ENCODE peak calls at places on chromosomes 4 and X, in four cellular contexts. A is HepG2, G is K562, Q is GM12878. D is an unnamed sample.

GRCh38 chrX:119010491-119010890 is 36.1 kb downstream of the LONRF3 start:
- DNase-seq in G (no peak), A (no peak), Q (no peak), D (no peak)

GRCh38 chr4:74112399-74113090 is 13.6 kb upstream of the CXCL2 start:
- DNase-seq in A (no peak), Q (no peak), G (no peak), D (no peak)

GRCh38 chrX:32045149-32045548 is 973.3 kb upstream of the FTHL17 start:
- DNase-seq in A (no peak), G (no peak), Q (no peak), D (no peak)

GRCh38 chrX:45842916-45843315 is 642.2 kb upstream of the DIPK2B start:
- DNase-seq in G (no peak), A (no peak), Q (no peak), D (no peak)

GRCh38 chrX:39427492-39428289 is 626.4 kb downstream of the MID1IP1 start:
- DNase-seq in A (no peak), G (no peak), Q (no peak), D (no peak)

GRCh38 chr4:8558080-8558960 is 21.9 kb upstream of the GPR78 start:
- DNase-seq in Q (no peak), A (no peak), G (no peak), D (no peak)

GRCh38 chrX:54675762-54676161 is 122.3 kb downstream of the ITIH6 start:
- DNase-seq in A (no peak), G (no peak), Q (no peak), D (no peak)

GRCh38 chr4:182809417-182810102 is 107.6 kb downstream of the DCTD start:
- DNase-seq in Q (no peak), G (no peak), A (peak), D (peak)

GRCh38 chr4:149831656-149832208 is 16.1 kb upstream of the IQCM start:
- DNase-seq in G (no peak), Q (no peak), A (no peak), D (no peak)

GRCh38 chrX:108090474-108091265 is 672 bp downstream of the PSMD10 start:
- DNase-seq in G (no peak), Q (no peak), A (peak), D (no peak)

GRCh38 chr4:154527308-154527707 is 22.9 kb downstream of the PLRG1 start:
- DNase-seq in G (no peak), Q (no peak), A (no peak), D (no peak)

GRCh38 chrX:69387559-69388487 is 116.3 kb upstream of the NALF2 start:
- DNase-seq in Q (no peak), G (peak), A (peak), D (peak)

GRCh38 chr4:89528525-89529133 is 221.0 kb upstream of the GPRIN3 start:
- DNase-seq in A (no peak), Q (no peak), G (no peak), D (no peak)

GRCh38 chr4:23614284-23614892 is 275.5 kb downstream of the PPARGC1A start:
- DNase-seq in G (peak), Q (no peak), A (peak), D (no peak)

GRCh38 chr4:172975651-172976229 is 192.9 kb upstream of the GALNT7 start:
- DNase-seq in Q (no peak), A (no peak), G (peak), D (peak)

GRCh38 chrX:1657367-1658082 is 42.7 kb downstream of the ASMT start:
- DNase-seq in Q (peak), G (no peak), A (no peak), D (no peak)

GRCh38 chrX:74902806-74903205 is 22.4 kb downstream of the NEXMIF start:
- DNase-seq in Q (no peak), G (no peak), A (no peak), D (no peak)

GRCh38 chrX:102712967-102713677 is 874 bp downstream of the GPRASP2 start:
- DNase-seq in Q (no peak), G (peak), A (no peak), D (peak)

GRCh38 chr4:12265554-12265953 is 836.9 kb upstream of the HS3ST1 start:
- DNase-seq in A (no peak), G (no peak), Q (no peak), D (no peak)

DNA sequence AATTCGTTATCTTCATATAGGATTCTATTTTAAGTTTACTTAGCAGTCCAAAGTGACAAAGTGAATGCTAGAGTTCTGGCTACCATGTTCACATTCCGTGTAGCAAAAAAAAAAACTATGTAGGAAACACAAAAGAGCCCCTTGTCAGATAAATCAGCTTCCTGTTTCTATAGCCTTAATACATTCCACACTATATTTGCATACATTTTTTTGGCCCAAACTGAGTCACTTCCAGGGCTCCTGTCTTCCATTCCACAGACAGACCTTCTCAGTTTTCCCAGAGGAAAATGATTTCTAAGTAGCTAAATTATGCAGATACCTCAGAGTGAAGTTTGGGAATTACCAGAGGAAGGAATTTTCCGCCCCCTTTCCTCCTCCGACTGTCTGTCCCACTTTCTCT is 841.9 kb upstream of the HS3ST1 start:
- DNase-seq in Q (no peak), G (no peak), A (no peak), D (no peak)
- TF ChIP-seq NR2C2 in Q (no peak), G (no peak), A (no peak), D (no peak)

DNA sequence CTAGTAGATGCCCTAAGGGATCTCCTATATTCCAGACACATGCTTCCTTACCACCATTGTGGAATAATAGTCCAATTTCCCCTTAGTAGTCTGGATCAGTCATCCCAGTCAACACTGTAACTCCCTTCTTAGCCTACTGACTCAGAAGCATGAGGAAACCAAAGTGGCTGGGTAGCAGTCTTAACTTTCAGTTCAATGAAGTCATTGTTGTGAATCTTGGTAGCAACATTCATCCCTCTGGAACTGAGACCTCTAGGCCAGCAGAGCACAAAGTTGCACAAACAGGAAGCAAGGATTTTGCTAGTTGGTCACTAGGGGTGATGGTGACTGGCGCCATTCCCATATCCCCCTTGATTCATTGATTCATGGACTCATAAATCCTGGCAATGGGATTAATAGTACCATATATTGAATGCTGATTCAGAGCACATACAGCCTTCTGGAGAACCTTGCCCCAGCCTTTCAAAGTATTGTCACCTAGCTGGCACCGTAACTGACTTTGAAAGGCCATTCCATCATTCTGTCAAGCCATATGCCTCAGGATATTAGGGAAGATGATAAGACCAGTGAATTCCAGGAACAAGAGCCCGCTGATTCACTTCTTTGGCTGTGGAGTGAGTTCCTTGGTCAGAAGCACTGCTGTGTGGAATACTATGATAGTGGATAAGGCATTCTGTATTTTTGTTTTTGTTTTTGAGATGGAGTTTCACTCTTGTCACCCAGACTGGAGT is 19.7 kb upstream of the GPAT3 start:
- DNase-seq in G (no peak), A (no peak), Q (no peak), D (no peak)
- TF ChIP-seq NR2C2 in G (no peak), A (no peak), Q (no peak), D (no peak)

GRCh38 chr4:78569291-78569821 is 17.8 kb downstream of the ANXA3 start:
- DNase-seq in Q (no peak), A (peak), G (no peak), D (no peak)
- TF ChIP-seq NR2C2 in Q (no peak), A (no peak), G (no peak), D (no peak)

DNA sequence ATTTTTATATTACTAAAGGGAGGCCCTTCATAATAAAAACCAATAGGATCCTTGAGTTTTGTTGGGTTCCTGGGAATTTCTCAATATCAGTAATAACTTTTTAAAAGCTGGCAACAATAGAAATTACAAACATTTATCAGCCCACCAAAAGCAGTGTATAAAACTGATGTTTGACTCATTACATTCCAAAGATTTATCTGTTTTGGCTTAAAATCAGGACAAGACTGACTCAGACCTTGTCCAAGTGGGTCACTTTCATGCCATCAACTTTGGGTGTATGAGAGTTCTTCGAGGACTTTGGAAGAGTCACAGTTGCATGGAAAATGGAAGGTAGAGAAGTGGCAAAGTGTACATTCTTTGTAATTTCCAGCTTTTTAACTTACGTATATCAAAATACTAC is 102.8 kb downstream of the FRMPD4 start:
- DNase-seq in A (no peak), G (no peak), Q (no peak), D (no peak)
- TF ChIP-seq NR2C2 in A (no peak), G (no peak), Q (no peak), D (no peak)

DNA sequence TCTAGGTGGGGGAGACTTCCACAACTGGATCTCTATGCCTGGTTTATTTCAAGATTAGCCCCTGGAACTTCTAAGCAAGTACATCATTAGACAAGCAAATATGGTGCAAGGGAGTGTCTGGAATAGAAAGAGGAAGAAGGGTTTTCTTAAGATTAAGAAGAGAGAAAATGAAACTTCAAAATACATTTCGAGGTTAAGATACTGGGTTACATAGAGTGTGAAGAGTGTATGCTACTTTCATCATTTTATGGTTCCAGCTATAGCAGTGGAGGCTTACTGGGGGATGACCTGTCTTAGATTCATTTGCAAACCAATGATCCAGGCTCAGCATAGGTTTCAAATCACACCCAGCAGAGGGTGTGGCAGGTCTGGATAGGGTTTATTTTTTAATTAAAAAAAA is 144.4 kb upstream of the GATB start:
- DNase-seq in G (no peak), A (no peak), Q (peak), D (no peak)
- TF ChIP-seq NR2C2 in G (no peak), A (no peak), Q (no peak), D (no peak)

GRCh38 chrX:24879679-24880078 is 136.1 kb downstream of the ARX start:
- DNase-seq in Q (no peak), G (no peak), A (no peak), D (no peak)

GRCh38 chrX:24874604-24875247 is 141.0 kb downstream of the ARX start:
- DNase-seq in Q (no peak), G (no peak), A (no peak), D (peak)

GRCh38 chrX:24877854-24878650 is 137.7 kb downstream of the ARX start:
- DNase-seq in A (peak), Q (no peak), G (no peak), D (no peak)

GRCh38 chrX:24876782-24877315 is 138.9 kb downstream of the ARX start:
- DNase-seq in A (no peak), Q (no peak), G (no peak), D (no peak)
- TF ChIP-seq NR2C2 in A (no peak), Q (no peak), G (no peak), D (no peak)

GRCh38 chr4:56048621-56049427 is 100.1 kb downstream of the CEP135 start:
- DNase-seq in G (peak), Q (peak), A (no peak), D (peak)
- TF ChIP-seq NR2C2 in G (no peak), Q (no peak), A (no peak), D (no peak)

GRCh38 chrX:139106111-139106510 is 394.6 kb upstream of the FGF13 start:
- DNase-seq in G (no peak), Q (no peak), A (no peak), D (no peak)
- TF ChIP-seq NR2C2 in G (no peak), Q (no peak), A (no peak), D (no peak)

GRCh38 chr4:47913858-47914218 is 545 bp downstream of the NFXL1 start:
- DNase-seq in A (peak), G (no peak), Q (no peak), D (peak)
- TF ChIP-seq NR2C2 in A (no peak), G (no peak), Q (no peak), D (no peak)

DNA sequence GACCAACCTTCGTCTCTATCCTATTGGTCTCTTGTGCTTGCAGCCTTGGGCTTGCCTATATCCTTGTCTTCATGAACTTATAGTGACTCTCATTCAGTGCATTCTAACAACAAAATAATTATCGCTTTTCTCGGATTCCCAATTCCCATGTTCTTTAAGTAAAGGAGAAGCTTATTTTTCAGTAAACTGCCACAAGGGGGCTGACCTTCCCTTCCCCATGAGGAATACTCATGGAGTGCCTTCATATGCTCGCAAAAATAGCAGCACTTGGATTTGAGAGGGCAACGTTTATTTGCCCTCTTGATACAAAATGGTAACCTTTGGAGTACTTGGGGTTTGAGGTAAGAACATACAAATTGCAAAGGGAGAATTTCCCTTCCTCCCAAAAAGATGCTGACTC is 183.2 kb upstream of the TENT5D start:
- DNase-seq in A (no peak), Q (no peak), G (peak), D (peak)
- TF ChIP-seq NR2C2 in A (no peak), Q (no peak), G (no peak), D (no peak)